ENCODE peak calls at places on chromosomes 6 and 20, in four cellular contexts. One of them, this sample, is unnamed.

GRCh38 chr6:159156089-159156488 is 13.1 kb upstream of the FNDC1 start:
- DNase-seq in psoas muscle: no peak
- DNase-seq in kidney epithelial cell: no peak
- DNase-seq in heart right ventricle: no peak
- DNase-seq in this sample: no peak

GRCh38 chr6:116159782-116160524 is 34.0 kb upstream of the COL10A1 start:
- DNase-seq in psoas muscle: no peak
- DNase-seq in heart right ventricle: no peak
- DNase-seq in kidney epithelial cell: no peak
- DNase-seq in this sample: no peak

GRCh38 chr20:43767686-43768474 is 41.1 kb upstream of the GTSF1L start:
- DNase-seq in kidney epithelial cell: no peak
- DNase-seq in psoas muscle: no peak
- DNase-seq in heart right ventricle: no peak
- DNase-seq in this sample: no peak

GRCh38 chr6:111984516-111985201 is 69.2 kb upstream of the CCN6 start:
- DNase-seq in heart right ventricle: no peak
- DNase-seq in kidney epithelial cell: no peak
- DNase-seq in psoas muscle: no peak
- DNase-seq in this sample: no peak

GRCh38 chr20:4272225-4272624 is 256.9 kb upstream of the RNF24 start:
- DNase-seq in psoas muscle: no peak
- DNase-seq in kidney epithelial cell: no peak
- DNase-seq in heart right ventricle: no peak
- DNase-seq in this sample: no peak

GRCh38 chr6:147716434-147716833 is 207.9 kb downstream of the SAMD5 start:
- DNase-seq in heart right ventricle: no peak
- DNase-seq in kidney epithelial cell: peak
- DNase-seq in psoas muscle: no peak
- DNase-seq in this sample: no peak

GRCh38 chr20:34574426-34574825 is 15.9 kb downstream of the MAP1LC3A start:
- DNase-seq in kidney epithelial cell: no peak
- DNase-seq in psoas muscle: no peak
- DNase-seq in heart right ventricle: no peak
- DNase-seq in this sample: no peak

GRCh38 chr20:56400001-56400640 is 7.7 kb downstream of the CSTF1 start:
- DNase-seq in heart right ventricle: peak
- DNase-seq in kidney epithelial cell: no peak
- DNase-seq in psoas muscle: no peak
- DNase-seq in this sample: peak

GRCh38 chr6:30926644-30927043 is 5.3 kb downstream of the SFTA2 start:
- DNase-seq in heart right ventricle: no peak
- DNase-seq in psoas muscle: peak
- DNase-seq in kidney epithelial cell: peak
- DNase-seq in this sample: no peak

GRCh38 chr6:126112171-126112632 is 125.9 kb downstream of the TRMT11 start:
- DNase-seq in heart right ventricle: no peak
- DNase-seq in kidney epithelial cell: peak
- DNase-seq in psoas muscle: no peak
- DNase-seq in this sample: no peak

GRCh38 chr6:132931937-132932336 is 117.6 kb downstream of the RPS12 start:
- DNase-seq in heart right ventricle: no peak
- DNase-seq in psoas muscle: no peak
- DNase-seq in kidney epithelial cell: peak
- DNase-seq in this sample: no peak

GRCh38 chr6:53984163-53984562 is 127.1 kb upstream of the MLIP start:
- DNase-seq in heart right ventricle: no peak
- DNase-seq in psoas muscle: no peak
- DNase-seq in kidney epithelial cell: peak
- DNase-seq in this sample: no peak

GRCh38 chr20:41049451-41049850 is 20.8 kb downstream of the TOP1 start:
- DNase-seq in heart right ventricle: no peak
- DNase-seq in kidney epithelial cell: no peak
- DNase-seq in psoas muscle: no peak
- DNase-seq in this sample: no peak

GRCh38 chr6:7148100-7148822 is 40.5 kb downstream of the RREB1 start:
- DNase-seq in kidney epithelial cell: peak
- DNase-seq in psoas muscle: no peak
- DNase-seq in heart right ventricle: no peak
- DNase-seq in this sample: peak

GRCh38 chr6:30720738-30721197 is 616 bp downstream of the TUBB start:
- DNase-seq in psoas muscle: peak
- DNase-seq in heart right ventricle: peak
- DNase-seq in kidney epithelial cell: no peak
- DNase-seq in this sample: peak

GRCh38 chr6:2765166-2765895 is at the start of gene WRNIP1:
- DNase-seq in kidney epithelial cell: peak
- DNase-seq in psoas muscle: peak
- DNase-seq in heart right ventricle: peak
- DNase-seq in this sample: peak

GRCh38 chr6:79548310-79548709 is 11.1 kb upstream of the LCA5 start:
- DNase-seq in kidney epithelial cell: no peak
- DNase-seq in heart right ventricle: no peak
- DNase-seq in psoas muscle: no peak
- DNase-seq in this sample: no peak

GRCh38 chr20:58417418-58417817 is 28.4 kb downstream of the VAPB start:
- DNase-seq in heart right ventricle: no peak
- DNase-seq in kidney epithelial cell: no peak
- DNase-seq in psoas muscle: no peak
- DNase-seq in this sample: no peak

GRCh38 chr6:35016417-35017221 is 124.5 kb downstream of the TCP11 start:
- DNase-seq in psoas muscle: peak
- DNase-seq in heart right ventricle: peak
- DNase-seq in kidney epithelial cell: no peak
- DNase-seq in this sample: no peak

GRCh38 chr6:170271771-170272314 is 19.0 kb downstream of the DLL1 start:
- DNase-seq in kidney epithelial cell: no peak
- DNase-seq in psoas muscle: peak
- DNase-seq in heart right ventricle: no peak
- DNase-seq in this sample: peak

GRCh38 chr20:17108896-17109295 is 117.9 kb upstream of the PCSK2 start:
- DNase-seq in kidney epithelial cell: no peak
- DNase-seq in psoas muscle: no peak
- DNase-seq in heart right ventricle: no peak
- DNase-seq in this sample: no peak

GRCh38 chr20:9660236-9660868 is 146.0 kb downstream of the LAMP5 start:
- DNase-seq in psoas muscle: no peak
- DNase-seq in kidney epithelial cell: peak
- DNase-seq in heart right ventricle: peak
- DNase-seq in this sample: no peak

GRCh38 chr6:5989141-5989723 is 17.5 kb downstream of the NRN1 start:
- DNase-seq in kidney epithelial cell: no peak
- DNase-seq in heart right ventricle: peak
- DNase-seq in psoas muscle: peak
- DNase-seq in this sample: no peak

GRCh38 chr6:36997811-36998722 is 7.4 kb upstream of the FGD2 start:
- DNase-seq in psoas muscle: peak
- DNase-seq in heart right ventricle: peak
- DNase-seq in kidney epithelial cell: no peak
- DNase-seq in this sample: no peak

GRCh38 chr20:47591231-47591630 is 89.5 kb downstream of the NCOA3 start:
- DNase-seq in kidney epithelial cell: no peak
- DNase-seq in psoas muscle: no peak
- DNase-seq in heart right ventricle: no peak
- DNase-seq in this sample: no peak

GRCh38 chr20:63404129-63405085 is 43.3 kb upstream of the CHRNA4 start:
- DNase-seq in psoas muscle: no peak
- DNase-seq in heart right ventricle: no peak
- DNase-seq in kidney epithelial cell: no peak
- DNase-seq in this sample: no peak

GRCh38 chr6:28081486-28081751 is 1.1 kb downstream of the ZNF165 start:
- DNase-seq in psoas muscle: no peak
- DNase-seq in heart right ventricle: no peak
- DNase-seq in kidney epithelial cell: no peak
- DNase-seq in this sample: peak

GRCh38 chr20:63508072-63508768 is 9.3 kb upstream of the EEF1A2 start:
- DNase-seq in psoas muscle: peak
- DNase-seq in kidney epithelial cell: no peak
- DNase-seq in heart right ventricle: no peak
- DNase-seq in this sample: no peak

GRCh38 chr6:81938014-81938761 is 185.7 kb upstream of the TENT5A start:
- DNase-seq in psoas muscle: no peak
- DNase-seq in heart right ventricle: no peak
- DNase-seq in kidney epithelial cell: peak
- DNase-seq in this sample: no peak